ENCODE peak calls at places on chromosomes 2 and 18, in nine cellular contexts. H is H9, J is transverse colon, W is heart right ventricle, D is RWPE2, E is mammary epithelial cell, L is cardiac fibroblast, I is HCT116, N is choroid plexus epithelial cell. Y is an unnamed sample.

GRCh38 chr2:181036848-181037603 is 56.6 kb downstream of the UBE2E3 start:
- DNase-seq in H (no peak), J (no peak), W (no peak), D (no peak), E (peak), L (peak), I (no peak), N (peak), Y (no peak)

GRCh38 chr2:224027070-224027469 is 12.0 kb downstream of the SERPINE2 start:
- DNase-seq in H (peak), J (no peak), W (no peak), D (no peak), E (no peak), L (no peak), I (no peak), N (no peak), Y (no peak)

GRCh38 chr18:24875286-24875685 is 414.8 kb downstream of the HRH4 start:
- DNase-seq in H (no peak), J (no peak), W (no peak), D (no peak), E (no peak), L (no peak), I (no peak), N (no peak), Y (no peak)

GRCh38 chr2:28717339-28717758 is 34.3 kb upstream of the PPP1CB start:
- DNase-seq in H (no peak), J (peak), W (peak), D (peak), E (peak), L (peak), I (peak), N (peak), Y (no peak)

GRCh38 chr2:218130373-218130772 is 4.5 kb downstream of the CXCR2 start:
- DNase-seq in H (no peak), J (no peak), W (no peak), D (no peak), E (no peak), L (no peak), I (no peak), N (no peak), Y (no peak)

GRCh38 chr2:74205586-74205985 is 7.2 kb downstream of the MTHFD2 start:
- DNase-seq in H (no peak), J (peak), W (no peak), D (no peak), E (peak), L (no peak), I (no peak), N (no peak), Y (no peak)

GRCh38 chr2:102061962-102062795 is 70.4 kb downstream of the IL1R2 start:
- DNase-seq in H (no peak), J (no peak), W (peak), D (no peak), E (no peak), L (peak), I (no peak), N (peak), Y (no peak)

GRCh38 chr2:58215429-58215828 is 25.7 kb downstream of the FANCL start:
- DNase-seq in H (no peak), J (no peak), W (no peak), D (no peak), E (no peak), L (peak), I (no peak), N (peak), Y (no peak)

GRCh38 chr2:135563793-135564192 is 32.5 kb downstream of the R3HDM1 start:
- DNase-seq in H (no peak), J (no peak), W (no peak), D (no peak), E (peak), L (no peak), I (no peak), N (peak), Y (no peak)

GRCh38 chr2:6966541-6966940 is 49.3 kb downstream of the RNF144A start:
- DNase-seq in H (no peak), J (no peak), W (no peak), D (no peak), E (no peak), L (no peak), I (no peak), N (no peak), Y (no peak)

GRCh38 chr2:38074775-38075435 is 1.0 kb downstream of the CYP1B1 start:
- DNase-seq in H (peak), J (no peak), W (peak), D (no peak), E (no peak), L (peak), I (no peak), N (peak), Y (no peak)

DNA sequence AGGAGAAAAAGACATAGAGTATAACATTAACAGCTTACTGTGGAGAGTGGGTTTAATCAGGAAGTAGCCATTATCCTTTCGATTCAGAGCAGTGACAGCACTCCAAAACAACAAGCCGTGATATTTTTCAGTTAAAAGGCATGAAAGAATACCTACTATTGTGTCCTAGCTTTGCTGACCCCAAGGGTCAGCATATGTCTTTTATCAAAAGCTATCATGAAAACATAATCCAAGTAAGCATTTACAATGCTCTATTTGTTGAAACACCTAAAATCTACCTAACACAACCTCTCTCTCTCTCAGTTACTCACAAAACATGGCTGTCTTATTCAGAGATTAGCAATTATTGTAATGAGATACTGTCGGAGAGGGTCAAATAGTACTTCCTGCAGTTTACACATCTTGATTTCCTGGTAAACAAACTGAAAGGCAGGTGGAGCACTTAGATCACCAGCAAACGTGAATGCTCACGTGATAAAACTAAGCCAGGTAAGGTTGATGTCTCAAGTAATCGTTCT is 100.0 kb downstream of the BAZ2B start:
- DNase-seq in H (no peak), J (peak), W (no peak), D (no peak), E (peak), L (peak), I (peak), N (peak), Y (no peak)
- TF ChIP-seq CTCF in H (no peak), J (no peak), W (no peak), D (peak), E (no peak), L (no peak), I (peak), N (no peak), Y (no peak)

DNA sequence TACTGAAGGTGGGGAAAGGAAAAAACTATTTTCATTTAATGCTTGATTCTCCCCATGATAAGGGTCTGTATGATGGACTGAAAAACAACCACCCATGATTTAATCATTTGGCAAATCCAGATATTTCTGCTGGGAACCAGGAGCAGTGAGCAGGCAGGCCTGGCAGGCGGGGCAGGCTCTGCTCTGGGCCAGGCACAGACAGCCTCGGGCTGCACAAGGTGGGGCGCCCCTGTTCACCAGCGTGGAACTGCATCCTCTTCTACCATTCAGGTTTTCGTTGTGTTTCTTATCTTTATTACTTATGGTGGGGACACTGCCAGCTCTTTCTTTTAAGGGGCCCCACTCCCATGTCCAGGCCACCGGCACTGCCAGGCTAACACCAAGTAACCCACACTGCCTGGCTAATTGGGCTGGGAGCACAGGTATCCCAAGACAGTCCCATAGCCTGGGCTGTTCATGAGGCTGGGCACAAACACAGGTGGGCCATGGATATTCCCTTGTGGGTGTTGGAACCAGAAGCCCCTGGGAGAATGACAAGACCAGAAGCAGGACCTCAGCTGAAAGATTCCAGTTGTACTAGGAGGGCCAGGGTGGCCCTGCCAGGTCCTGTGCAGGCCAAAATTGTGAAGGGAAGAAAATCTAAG is 57.1 kb upstream of the RALBP1 start:
- DNase-seq in H (peak), J (no peak), W (no peak), D (no peak), E (no peak), L (no peak), I (no peak), N (no peak), Y (no peak)
- TF ChIP-seq CTCF in H (peak), J (no peak), W (no peak), D (no peak), E (no peak), L (no peak), I (no peak), N (no peak), Y (no peak)

GRCh38 chr2:148664229-148664628 is 19.7 kb downstream of the EPC2 start:
- DNase-seq in H (no peak), J (no peak), W (no peak), D (no peak), E (no peak), L (no peak), I (no peak), N (no peak), Y (no peak)

GRCh38 chr2:148670773-148671172 is 26.2 kb downstream of the EPC2 start:
- DNase-seq in H (no peak), J (no peak), W (no peak), D (no peak), E (peak), L (no peak), I (no peak), N (no peak), Y (no peak)

GRCh38 chr2:148666555-148666954 is 22.0 kb downstream of the EPC2 start:
- DNase-seq in H (no peak), J (no peak), W (no peak), D (no peak), E (peak), L (no peak), I (no peak), N (no peak), Y (no peak)

GRCh38 chr2:148667114-148667513 is 22.6 kb downstream of the EPC2 start:
- DNase-seq in H (no peak), J (no peak), W (no peak), D (no peak), E (no peak), L (no peak), I (no peak), N (no peak), Y (no peak)
- TF ChIP-seq CTCF in H (no peak), J (no peak), W (no peak), D (no peak), E (no peak), L (no peak), I (no peak), N (no peak), Y (no peak)

GRCh38 chr18:741931-742512 is 29.6 kb upstream of the ENOSF1 start:
- DNase-seq in H (no peak), J (no peak), W (no peak), D (no peak), E (peak), L (peak), I (peak), N (peak), Y (no peak)
- TF ChIP-seq CTCF in H (peak), J (peak), W (peak), D (peak), E (peak), L (peak), I (peak), N (peak), Y (no peak)

DNA sequence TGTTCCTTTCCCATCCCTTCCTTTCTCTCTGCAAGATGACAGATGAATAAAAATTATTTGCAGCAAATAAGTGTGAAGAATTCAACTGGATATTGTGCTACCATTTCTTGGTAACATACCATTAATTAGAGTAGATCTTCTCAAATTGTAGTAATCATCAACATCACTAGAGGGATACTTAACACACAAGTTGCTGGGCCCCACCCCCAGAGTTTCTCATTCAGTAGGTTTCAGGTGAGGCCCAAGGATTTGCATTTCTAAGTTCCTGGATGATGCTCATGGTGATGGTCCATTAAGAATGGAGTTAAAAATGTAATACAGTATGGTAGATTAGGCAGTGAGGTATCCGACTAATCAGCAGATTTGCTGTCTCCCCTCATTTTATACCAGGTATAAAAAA is 594.0 kb downstream of the ERBB4 start:
- DNase-seq in H (peak), J (no peak), W (no peak), D (no peak), E (no peak), L (no peak), I (peak), N (no peak), Y (no peak)
- TF ChIP-seq CTCF in H (peak), J (no peak), W (no peak), D (no peak), E (no peak), L (no peak), I (no peak), N (no peak), Y (no peak)